ENCODE peak calls at places on chromosomes 11 and 22, in seven cellular contexts. O is ovary, D is MG63, V is transverse colon, M is HEK293T, T is choroid plexus epithelial cell, E is brain microvascular endothelial cell. G is an unnamed sample.

GRCh38 chr11:45253640-45254039 is 32.5 kb downstream of the SYT13 start:
- DNase-seq in T (no peak), V (no peak), E (no peak), O (no peak), M (no peak), D (no peak), G (no peak)

GRCh38 chr22:19870153-19871022 is 15.7 kb upstream of the GNB1L start:
- DNase-seq in D (no peak), O (peak), E (no peak), T (no peak), M (no peak), V (no peak), G (no peak)

GRCh38 chr11:117706322-117706814 is 90.6 kb downstream of the DSCAML1 start:
- DNase-seq in O (no peak), T (no peak), V (no peak), D (no peak), M (no peak), E (no peak), G (no peak)

GRCh38 chr11:133821776-133822175 is 23.5 kb downstream of the SPATA19 start:
- DNase-seq in M (peak), E (no peak), O (no peak), D (peak), V (peak), T (peak), G (peak)

GRCh38 chr22:26406118-26406517 is 22.9 kb upstream of the ASPHD2 start:
- DNase-seq in D (peak), O (no peak), V (no peak), M (no peak), E (peak), T (peak), G (peak)

GRCh38 chr11:71433648-71434450 is 14.3 kb downstream of the DHCR7 start:
- DNase-seq in T (peak), D (no peak), E (no peak), V (peak), O (peak), M (no peak), G (no peak)

GRCh38 chr11:14809466-14809865 is 82.6 kb downstream of the CYP2R1 start:
- DNase-seq in V (no peak), E (no peak), D (no peak), T (no peak), O (no peak), M (no peak), G (no peak)

GRCh38 chr11:47204633-47204989 is 10.2 kb upstream of the DDB2 start:
- DNase-seq in O (no peak), M (peak), V (no peak), D (peak), E (peak), T (peak), G (no peak)

GRCh38 chr11:90836031-90836430 is 613.2 kb upstream of the CHORDC1 start:
- DNase-seq in O (no peak), E (no peak), V (no peak), M (no peak), D (no peak), T (no peak), G (no peak)

GRCh38 chr22:29870574-29870973 is 12.4 kb upstream of the MTMR3 start:
- DNase-seq in V (no peak), O (no peak), T (peak), D (no peak), E (no peak), M (no peak), G (no peak)

GRCh38 chr22:37197451-37198289 is 9.6 kb upstream of the C1QTNF6 start:
- DNase-seq in D (peak), T (peak), V (peak), O (peak), M (no peak), E (no peak), G (peak)